ENCODE peak calls at places on chromosomes 1 and 21, in four cellular contexts. One of them, this sample, is unnamed.

GRCh38 chr1:169890761-169891538 is 2.7 kb downstream of the SCYL3 start:
- DNase-seq in endothelial cell of umbilical vein: peak
- DNase-seq in K562: no peak
- DNase-seq in GM23338: peak
- DNase-seq in this sample: no peak

GRCh38 chr1:46246548-46247432 is 773 bp upstream of the RAD54L start:
- DNase-seq in endothelial cell of umbilical vein: no peak
- DNase-seq in K562: peak
- DNase-seq in GM23338: peak
- DNase-seq in this sample: no peak

GRCh38 chr1:46131727-46132528 is 501 bp downstream of the PIK3R3 start:
- DNase-seq in endothelial cell of umbilical vein: peak
- DNase-seq in K562: peak
- DNase-seq in GM23338: peak
- DNase-seq in this sample: no peak

GRCh38 chr1:214331827-214332423 is 51.0 kb downstream of the SMYD2 start:
- DNase-seq in endothelial cell of umbilical vein: peak
- DNase-seq in K562: peak
- DNase-seq in GM23338: peak
- DNase-seq in this sample: no peak

GRCh38 chr21:45228656-45229240 is 58.9 kb downstream of the POFUT2 start:
- DNase-seq in endothelial cell of umbilical vein: no peak
- DNase-seq in K562: no peak
- DNase-seq in GM23338: no peak
- DNase-seq in this sample: no peak

GRCh38 chr1:102336602-102337001 is 339.9 kb upstream of the OLFM3 start:
- DNase-seq in endothelial cell of umbilical vein: no peak
- DNase-seq in K562: no peak
- DNase-seq in GM23338: no peak
- DNase-seq in this sample: no peak

GRCh38 chr21:18245493-18245967 is 897 bp downstream of the CHODL start:
- DNase-seq in endothelial cell of umbilical vein: no peak
- DNase-seq in K562: no peak
- DNase-seq in GM23338: no peak
- DNase-seq in this sample: no peak

GRCh38 chr1:109198043-109198695 is 15.5 kb upstream of the SARS1 start:
- DNase-seq in endothelial cell of umbilical vein: peak
- DNase-seq in K562: peak
- DNase-seq in GM23338: no peak
- DNase-seq in this sample: no peak

GRCh38 chr1:175206687-175207086 is 14.1 kb upstream of the KIAA0040 start:
- DNase-seq in endothelial cell of umbilical vein: peak
- DNase-seq in K562: no peak
- DNase-seq in GM23338: no peak
- DNase-seq in this sample: no peak

GRCh38 chr1:212290608-212291007 is 5.4 kb downstream of the PPP2R5A start:
- DNase-seq in endothelial cell of umbilical vein: peak
- DNase-seq in K562: no peak
- DNase-seq in GM23338: no peak
- DNase-seq in this sample: no peak

GRCh38 chr1:204356997-204357396 is 2.7 kb downstream of the PLEKHA6 start:
- DNase-seq in endothelial cell of umbilical vein: no peak
- DNase-seq in K562: no peak
- DNase-seq in GM23338: no peak
- DNase-seq in this sample: no peak

GRCh38 chr1:15592285-15592684 is 7.4 kb upstream of the AGMAT start:
- DNase-seq in endothelial cell of umbilical vein: no peak
- DNase-seq in K562: no peak
- DNase-seq in GM23338: no peak
- DNase-seq in this sample: no peak

GRCh38 chr21:41871302-41872030 is 7.7 kb downstream of the PRDM15 start:
- DNase-seq in endothelial cell of umbilical vein: no peak
- DNase-seq in K562: no peak
- DNase-seq in GM23338: no peak
- DNase-seq in this sample: no peak

GRCh38 chr1:19009882-19010321 is 53.4 kb upstream of the IFFO2 start:
- DNase-seq in endothelial cell of umbilical vein: peak
- DNase-seq in K562: no peak
- DNase-seq in GM23338: peak
- DNase-seq in this sample: no peak

GRCh38 chr1:220824031-220824989 is 37.6 kb downstream of the MTARC1 start:
- DNase-seq in endothelial cell of umbilical vein: no peak
- DNase-seq in K562: no peak
- DNase-seq in GM23338: peak
- DNase-seq in this sample: no peak

GRCh38 chr1:201309420-201309819 is 26.1 kb downstream of the PKP1 start:
- DNase-seq in endothelial cell of umbilical vein: peak
- DNase-seq in K562: peak
- DNase-seq in GM23338: peak
- DNase-seq in this sample: no peak

GRCh38 chr1:159915571-159916239 is 9.6 kb downstream of the TAGLN2 start:
- DNase-seq in endothelial cell of umbilical vein: peak
- DNase-seq in K562: no peak
- DNase-seq in GM23338: no peak
- DNase-seq in this sample: no peak

GRCh38 chr1:205013683-205014367 is 29.2 kb upstream of the CNTN2 start:
- DNase-seq in endothelial cell of umbilical vein: no peak
- DNase-seq in K562: no peak
- DNase-seq in GM23338: peak
- DNase-seq in this sample: no peak

GRCh38 chr1:156498447-156499193 is 2.0 kb downstream of the MEF2D start:
- DNase-seq in endothelial cell of umbilical vein: peak
- DNase-seq in K562: no peak
- DNase-seq in GM23338: peak
- DNase-seq in this sample: no peak

GRCh38 chr1:42035205-42035829 is 116.6 kb upstream of the HIVEP3 start:
- DNase-seq in endothelial cell of umbilical vein: peak
- DNase-seq in K562: peak
- DNase-seq in GM23338: peak
- DNase-seq in this sample: no peak

GRCh38 chr1:79198841-79199240 is 192.3 kb upstream of the ADGRL4 start:
- DNase-seq in endothelial cell of umbilical vein: peak
- DNase-seq in K562: no peak
- DNase-seq in GM23338: no peak
- DNase-seq in this sample: no peak

GRCh38 chr1:11797525-11798216 is 8.1 kb downstream of the MTHFR start:
- DNase-seq in endothelial cell of umbilical vein: peak
- DNase-seq in K562: peak
- DNase-seq in GM23338: no peak
- DNase-seq in this sample: no peak

GRCh38 chr1:207893737-207894582 is 17.0 kb downstream of the CD34 start:
- DNase-seq in endothelial cell of umbilical vein: no peak
- DNase-seq in K562: no peak
- DNase-seq in GM23338: no peak
- DNase-seq in this sample: no peak

GRCh38 chr1:26529655-26530539 is at the start of gene RPS6KA1:
- DNase-seq in endothelial cell of umbilical vein: peak
- DNase-seq in K562: peak
- DNase-seq in GM23338: peak
- DNase-seq in this sample: no peak

GRCh38 chr1:220189750-220190347 is 82.4 kb downstream of the RAB3GAP2 start:
- DNase-seq in endothelial cell of umbilical vein: peak
- DNase-seq in K562: peak
- DNase-seq in GM23338: no peak
- DNase-seq in this sample: peak

GRCh38 chr1:233256789-233257188 is 38.7 kb downstream of the PCNX2 start:
- DNase-seq in endothelial cell of umbilical vein: no peak
- DNase-seq in K562: no peak
- DNase-seq in GM23338: no peak
- DNase-seq in this sample: no peak

GRCh38 chr1:202967684-202968281 is 726 bp upstream of the CYB5R1 start:
- DNase-seq in endothelial cell of umbilical vein: peak
- DNase-seq in K562: no peak
- DNase-seq in GM23338: peak
- DNase-seq in this sample: no peak

GRCh38 chr1:57683037-57683928 is 259.4 kb upstream of the DAB1 start:
- DNase-seq in endothelial cell of umbilical vein: no peak
- DNase-seq in K562: no peak
- DNase-seq in GM23338: peak
- DNase-seq in this sample: no peak

GRCh38 chr1:22841754-22842370 is 130.8 kb downstream of the LACTBL1 start:
- DNase-seq in endothelial cell of umbilical vein: no peak
- DNase-seq in K562: no peak
- DNase-seq in GM23338: no peak
- DNase-seq in this sample: no peak

GRCh38 chr1:64505944-64506658 is 36.2 kb downstream of the CACHD1 start:
- DNase-seq in endothelial cell of umbilical vein: no peak
- DNase-seq in K562: peak
- DNase-seq in GM23338: no peak
- DNase-seq in this sample: no peak

GRCh38 chr1:64228181-64228957 is 24.9 kb downstream of the UBE2U start:
- DNase-seq in endothelial cell of umbilical vein: no peak
- DNase-seq in K562: no peak
- DNase-seq in GM23338: no peak
- DNase-seq in this sample: no peak

GRCh38 chr1:171486048-171486519 is 754 bp downstream of the PRRC2C start:
- DNase-seq in endothelial cell of umbilical vein: peak
- DNase-seq in K562: no peak
- DNase-seq in GM23338: peak
- DNase-seq in this sample: no peak

GRCh38 chr1:72623299-72623708 is 341.0 kb upstream of the NEGR1 start:
- DNase-seq in endothelial cell of umbilical vein: peak
- DNase-seq in K562: no peak
- DNase-seq in GM23338: peak
- DNase-seq in this sample: no peak

DNA sequence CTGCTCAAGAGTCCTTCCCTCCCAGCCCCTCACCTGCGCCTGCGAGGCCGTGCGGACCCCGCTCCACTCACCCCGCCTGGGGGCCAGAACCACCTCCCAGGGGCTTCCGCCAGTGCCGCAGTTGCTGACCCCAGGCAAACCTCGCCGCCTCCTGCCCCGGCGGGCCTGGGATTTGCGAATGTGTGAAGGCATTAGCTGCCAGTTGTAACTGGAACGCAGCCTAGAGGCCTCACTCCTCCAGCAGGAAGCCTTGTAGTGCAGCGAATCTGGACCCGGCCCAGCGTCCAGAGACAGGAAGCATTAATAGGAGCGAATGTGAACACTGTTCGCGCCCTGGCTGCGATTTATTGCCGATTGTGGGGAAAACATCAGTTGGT is 140.9 kb upstream of the ARHGEF16 start:
- DNase-seq in endothelial cell of umbilical vein: peak
- DNase-seq in K562: no peak
- DNase-seq in GM23338: no peak
- DNase-seq in this sample: no peak
- H3K4me3 ChIP-seq in endothelial cell of umbilical vein: no peak
- H3K4me3 ChIP-seq in K562: no peak
- H3K4me3 ChIP-seq in GM23338: no peak
- H3K4me3 ChIP-seq in this sample: no peak

GRCh38 chr1:28887835-28888682 is 26.3 kb upstream of the EPB41 start:
- DNase-seq in endothelial cell of umbilical vein: peak
- DNase-seq in K562: peak
- DNase-seq in GM23338: peak
- DNase-seq in this sample: no peak

GRCh38 chr1:28886731-28887417 is 27.5 kb upstream of the EPB41 start:
- DNase-seq in endothelial cell of umbilical vein: peak
- DNase-seq in K562: peak
- DNase-seq in GM23338: peak
- DNase-seq in this sample: no peak

GRCh38 chr1:28888915-28889314 is 25.5 kb upstream of the EPB41 start:
- DNase-seq in endothelial cell of umbilical vein: no peak
- DNase-seq in K562: no peak
- DNase-seq in GM23338: no peak
- DNase-seq in this sample: no peak

GRCh38 chr1:28885982-28886730 is 28.2 kb upstream of the EPB41 start:
- DNase-seq in endothelial cell of umbilical vein: no peak
- DNase-seq in K562: no peak
- DNase-seq in GM23338: no peak
- DNase-seq in this sample: peak

GRCh38 chr1:28887418-28887834 is 26.9 kb upstream of the EPB41 start:
- DNase-seq in endothelial cell of umbilical vein: no peak
- DNase-seq in K562: peak
- DNase-seq in GM23338: peak
- DNase-seq in this sample: no peak
- TF ChIP-seq EZH2 in endothelial cell of umbilical vein: no peak
- TF ChIP-seq EZH2 in K562: no peak
- TF ChIP-seq EZH2 in GM23338: no peak
- TF ChIP-seq EZH2 in this sample: no peak

GRCh38 chr1:43238104-43238503 is 31.7 kb upstream of the TMEM125 start:
- DNase-seq in endothelial cell of umbilical vein: peak
- DNase-seq in K562: peak
- DNase-seq in GM23338: peak
- DNase-seq in this sample: peak

GRCh38 chr1:43243299-43243698 is 26.5 kb upstream of the TMEM125 start:
- DNase-seq in endothelial cell of umbilical vein: no peak
- DNase-seq in K562: no peak
- DNase-seq in GM23338: no peak
- DNase-seq in this sample: no peak

GRCh38 chr1:43238991-43239469 is 30.8 kb upstream of the TMEM125 start:
- DNase-seq in endothelial cell of umbilical vein: no peak
- DNase-seq in K562: no peak
- DNase-seq in GM23338: no peak
- DNase-seq in this sample: no peak

GRCh38 chr1:43239484-43239883 is 30.3 kb upstream of the TMEM125 start:
- DNase-seq in endothelial cell of umbilical vein: no peak
- DNase-seq in K562: no peak
- DNase-seq in GM23338: no peak
- DNase-seq in this sample: no peak

DNA sequence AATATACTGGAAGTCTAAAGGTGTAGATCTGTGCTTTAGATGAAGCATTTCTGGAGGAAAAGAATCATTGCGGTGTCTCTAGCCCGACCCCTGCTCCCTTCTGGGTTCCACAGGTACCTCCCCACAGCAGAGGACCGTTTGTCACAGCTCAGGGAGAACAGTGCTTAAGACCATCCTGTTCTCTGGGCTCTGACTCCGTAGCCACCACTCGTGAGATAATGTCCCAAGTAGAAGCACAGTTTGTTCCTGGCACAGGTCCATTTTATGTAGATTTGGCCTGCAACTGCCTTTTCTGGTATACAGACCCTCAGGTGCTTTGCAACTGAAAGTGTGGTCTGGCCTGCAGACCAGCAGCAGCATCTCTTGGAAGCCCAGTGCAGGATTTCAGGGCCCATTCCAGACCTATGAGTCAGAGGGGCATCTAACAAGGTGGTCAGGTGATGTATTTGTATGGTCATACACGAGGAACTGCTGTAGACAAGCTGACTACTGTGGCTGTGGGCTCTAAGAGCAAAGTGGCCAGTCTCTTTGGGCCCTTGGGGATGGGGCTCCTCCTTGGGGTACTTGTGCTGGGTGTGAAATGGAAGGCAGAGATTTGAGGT is 28.3 kb upstream of the TMEM125 start:
- DNase-seq in endothelial cell of umbilical vein: no peak
- DNase-seq in K562: no peak
- DNase-seq in GM23338: no peak
- DNase-seq in this sample: no peak
- TF ChIP-seq POLR2AphosphoS5 in endothelial cell of umbilical vein: no peak
- TF ChIP-seq POLR2AphosphoS5 in K562: no peak
- TF ChIP-seq POLR2AphosphoS5 in GM23338: no peak
- TF ChIP-seq POLR2AphosphoS5 in this sample: no peak

DNA sequence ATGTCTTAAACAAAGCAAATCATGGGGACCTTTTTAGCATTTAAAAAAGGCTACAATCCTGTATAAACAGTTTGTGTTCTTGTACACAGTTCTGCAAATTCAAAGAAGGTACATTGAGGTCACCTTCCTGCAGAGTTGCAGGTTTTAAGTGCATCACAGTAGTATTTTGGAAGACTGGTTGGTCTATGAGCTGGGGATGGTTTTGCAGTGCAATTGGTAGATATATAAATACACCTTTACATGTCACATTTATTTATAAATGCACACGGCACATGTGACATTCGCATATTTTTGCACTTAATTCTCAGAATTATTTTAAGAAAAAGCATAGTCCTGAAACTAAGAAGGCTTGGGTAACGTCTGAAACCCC is 599 bp upstream of the ITPKB start:
- DNase-seq in endothelial cell of umbilical vein: no peak
- DNase-seq in K562: no peak
- DNase-seq in GM23338: no peak
- DNase-seq in this sample: no peak
- H3K4me3 ChIP-seq in endothelial cell of umbilical vein: no peak
- H3K4me3 ChIP-seq in K562: no peak
- H3K4me3 ChIP-seq in GM23338: peak
- H3K4me3 ChIP-seq in this sample: peak